ENCODE peak calls at places on chromosome 16, in six cellular contexts. One of them, this sample, is unnamed.

GRCh38 chr16:25854141-25854540 is 162.4 kb downstream of the HS3ST4 start:
- DNase-seq in left lung: no peak
- DNase-seq in colonic mucosa: no peak
- DNase-seq in AG04450: no peak
- DNase-seq in choroid plexus epithelial cell: no peak
- DNase-seq in GM12865: no peak
- DNase-seq in this sample: no peak

GRCh38 chr16:28986492-28986891 is 1.6 kb downstream of the LAT start:
- DNase-seq in choroid plexus epithelial cell: no peak
- DNase-seq in left lung: no peak
- DNase-seq in AG04450: no peak
- DNase-seq in colonic mucosa: no peak
- DNase-seq in GM12865: no peak
- DNase-seq in this sample: no peak

GRCh38 chr16:456891-457483 is 31.5 kb downstream of the RAB11FIP3 start:
- DNase-seq in left lung: no peak
- DNase-seq in GM12865: no peak
- DNase-seq in AG04450: no peak
- DNase-seq in colonic mucosa: no peak
- DNase-seq in choroid plexus epithelial cell: peak; percentile 54
- DNase-seq in this sample: no peak

GRCh38 chr16:86044241-86044671 is 145.3 kb downstream of the IRF8 start:
- DNase-seq in GM12865: peak; percentile 62
- DNase-seq in left lung: no peak
- DNase-seq in choroid plexus epithelial cell: peak; percentile 65
- DNase-seq in AG04450: peak; percentile 23
- DNase-seq in colonic mucosa: no peak
- DNase-seq in this sample: peak; percentile 47

GRCh38 chr16:31131416-31131815 is 4.1 kb downstream of the PRSS8 start:
- DNase-seq in colonic mucosa: no peak
- DNase-seq in left lung: no peak
- DNase-seq in AG04450: no peak
- DNase-seq in GM12865: no peak
- DNase-seq in choroid plexus epithelial cell: no peak
- DNase-seq in this sample: no peak

GRCh38 chr16:8675183-8676159 is 1.1 kb downstream of the ABAT start:
- DNase-seq in colonic mucosa: no peak
- DNase-seq in AG04450: no peak
- DNase-seq in GM12865: no peak
- DNase-seq in left lung: no peak
- DNase-seq in choroid plexus epithelial cell: peak; percentile 13
- DNase-seq in this sample: no peak

GRCh38 chr16:85473909-85474640 is 139.0 kb upstream of the GSE1 start:
- DNase-seq in AG04450: no peak
- DNase-seq in choroid plexus epithelial cell: no peak
- DNase-seq in colonic mucosa: no peak
- DNase-seq in left lung: peak; percentile 76
- DNase-seq in GM12865: no peak
- DNase-seq in this sample: peak; percentile 62

GRCh38 chr16:4111748-4112696 is 4.2 kb downstream of the ADCY9 start:
- DNase-seq in choroid plexus epithelial cell: peak; percentile 46
- DNase-seq in colonic mucosa: peak; percentile 41
- DNase-seq in left lung: no peak
- DNase-seq in AG04450: no peak
- DNase-seq in GM12865: no peak
- DNase-seq in this sample: no peak

GRCh38 chr16:22664561-22664997 is 149.4 kb upstream of the HS3ST2 start:
- DNase-seq in colonic mucosa: no peak
- DNase-seq in choroid plexus epithelial cell: no peak
- DNase-seq in left lung: no peak
- DNase-seq in AG04450: no peak
- DNase-seq in GM12865: peak; percentile 28
- DNase-seq in this sample: no peak

GRCh38 chr16:27917953-27918352 is 145.6 kb downstream of the GSG1L start:
- DNase-seq in colonic mucosa: no peak
- DNase-seq in choroid plexus epithelial cell: no peak
- DNase-seq in AG04450: no peak
- DNase-seq in left lung: no peak
- DNase-seq in GM12865: no peak
- DNase-seq in this sample: no peak

GRCh38 chr16:976389-976931 is 5.1 kb upstream of the SOX8 start:
- DNase-seq in AG04450: no peak
- DNase-seq in left lung: peak; percentile 75
- DNase-seq in GM12865: no peak
- DNase-seq in choroid plexus epithelial cell: no peak
- DNase-seq in colonic mucosa: no peak
- DNase-seq in this sample: no peak

GRCh38 chr16:49635591-49636581 is 220.0 kb downstream of the ZNF423 start:
- DNase-seq in GM12865: no peak
- DNase-seq in AG04450: no peak
- DNase-seq in colonic mucosa: no peak
- DNase-seq in choroid plexus epithelial cell: no peak
- DNase-seq in left lung: no peak
- DNase-seq in this sample: no peak

GRCh38 chr16:76487411-76488064 is 210.3 kb downstream of the CNTNAP4 start:
- DNase-seq in colonic mucosa: no peak
- DNase-seq in left lung: no peak
- DNase-seq in AG04450: no peak
- DNase-seq in GM12865: no peak
- DNase-seq in choroid plexus epithelial cell: no peak
- DNase-seq in this sample: no peak

GRCh38 chr16:79790854-79791253 is 190.3 kb upstream of the MAF start:
- DNase-seq in colonic mucosa: no peak
- DNase-seq in AG04450: no peak
- DNase-seq in GM12865: no peak
- DNase-seq in left lung: no peak
- DNase-seq in choroid plexus epithelial cell: no peak
- DNase-seq in this sample: no peak

GRCh38 chr16:89722392-89723278 is 1.3 kb downstream of the ZNF276 start:
- DNase-seq in GM12865: peak; percentile 93
- DNase-seq in colonic mucosa: peak; percentile 93
- DNase-seq in choroid plexus epithelial cell: peak; percentile 51
- DNase-seq in left lung: peak; percentile 92
- DNase-seq in AG04450: no peak
- DNase-seq in this sample: no peak

GRCh38 chr16:84362410-84362809 is 5.9 kb upstream of the ATP2C2 start:
- DNase-seq in GM12865: no peak
- DNase-seq in left lung: no peak
- DNase-seq in colonic mucosa: peak; percentile 63
- DNase-seq in AG04450: no peak
- DNase-seq in choroid plexus epithelial cell: no peak
- DNase-seq in this sample: no peak

GRCh38 chr16:48361540-48361939 is 23.7 kb downstream of the SIAH1 start:
- DNase-seq in GM12865: no peak
- DNase-seq in AG04450: no peak
- DNase-seq in choroid plexus epithelial cell: no peak
- DNase-seq in colonic mucosa: no peak
- DNase-seq in left lung: no peak
- DNase-seq in this sample: no peak

GRCh38 chr16:29321585-29321984 is 84.9 kb downstream of the NPIPB11 start:
- DNase-seq in colonic mucosa: no peak
- DNase-seq in AG04450: no peak
- DNase-seq in left lung: no peak
- DNase-seq in choroid plexus epithelial cell: no peak
- DNase-seq in GM12865: no peak
- DNase-seq in this sample: no peak

DNA sequence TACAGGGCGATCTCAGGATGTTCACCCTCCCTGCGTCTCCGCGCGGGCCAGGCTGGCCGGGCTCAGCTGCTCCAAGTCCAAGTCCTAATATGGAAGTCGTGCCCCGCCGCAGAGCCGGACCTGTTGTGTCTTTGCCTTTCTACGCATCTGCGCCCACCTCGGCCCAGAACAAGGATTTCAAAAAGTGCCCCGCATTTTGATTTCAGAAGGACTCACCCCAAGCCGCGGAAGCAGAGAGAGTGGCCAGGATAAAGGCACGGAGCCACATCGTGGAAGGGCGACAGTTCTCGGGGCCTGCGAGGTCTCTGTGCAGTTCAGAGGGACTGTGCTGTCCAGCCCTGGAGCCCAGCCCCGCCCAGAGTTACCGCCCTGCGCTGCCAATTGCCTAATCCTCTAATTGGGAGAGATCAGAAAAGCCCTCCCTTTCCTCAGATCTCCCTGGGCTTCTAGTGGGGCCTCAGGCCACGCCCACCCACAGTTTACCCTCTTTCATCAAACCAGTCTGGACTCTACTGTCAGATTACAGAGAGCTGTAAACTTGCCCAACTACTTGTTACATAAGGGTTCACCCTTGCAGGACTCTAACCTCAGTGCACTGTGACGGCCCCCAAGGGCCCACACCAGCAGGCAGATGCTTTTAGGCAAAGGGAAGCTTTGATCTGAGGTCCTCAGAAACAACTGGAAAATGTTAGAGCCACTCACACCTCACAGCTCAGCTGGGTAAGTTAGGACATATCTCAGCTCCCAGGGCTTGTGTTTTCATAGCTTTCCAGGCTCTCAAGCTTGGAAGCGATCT is at the start of gene CES1:
- DNase-seq in GM12865: no peak
- DNase-seq in left lung: peak; percentile 87
- DNase-seq in choroid plexus epithelial cell: no peak
- DNase-seq in AG04450: no peak
- DNase-seq in colonic mucosa: peak; percentile 68
- DNase-seq in this sample: peak; percentile 58
- H3K4me3 ChIP-seq in GM12865: no peak within 1 kb of the TSS
- H3K4me3 ChIP-seq in left lung: peak within 1 kb of the TSS; percentile 15
- H3K4me3 ChIP-seq in choroid plexus epithelial cell: no peak within 1 kb of the TSS
- H3K4me3 ChIP-seq in AG04450: no peak within 1 kb of the TSS
- H3K4me3 ChIP-seq in colonic mucosa: no peak within 1 kb of the TSS
- H3K4me3 ChIP-seq in this sample: no peak within 1 kb of the TSS

DNA sequence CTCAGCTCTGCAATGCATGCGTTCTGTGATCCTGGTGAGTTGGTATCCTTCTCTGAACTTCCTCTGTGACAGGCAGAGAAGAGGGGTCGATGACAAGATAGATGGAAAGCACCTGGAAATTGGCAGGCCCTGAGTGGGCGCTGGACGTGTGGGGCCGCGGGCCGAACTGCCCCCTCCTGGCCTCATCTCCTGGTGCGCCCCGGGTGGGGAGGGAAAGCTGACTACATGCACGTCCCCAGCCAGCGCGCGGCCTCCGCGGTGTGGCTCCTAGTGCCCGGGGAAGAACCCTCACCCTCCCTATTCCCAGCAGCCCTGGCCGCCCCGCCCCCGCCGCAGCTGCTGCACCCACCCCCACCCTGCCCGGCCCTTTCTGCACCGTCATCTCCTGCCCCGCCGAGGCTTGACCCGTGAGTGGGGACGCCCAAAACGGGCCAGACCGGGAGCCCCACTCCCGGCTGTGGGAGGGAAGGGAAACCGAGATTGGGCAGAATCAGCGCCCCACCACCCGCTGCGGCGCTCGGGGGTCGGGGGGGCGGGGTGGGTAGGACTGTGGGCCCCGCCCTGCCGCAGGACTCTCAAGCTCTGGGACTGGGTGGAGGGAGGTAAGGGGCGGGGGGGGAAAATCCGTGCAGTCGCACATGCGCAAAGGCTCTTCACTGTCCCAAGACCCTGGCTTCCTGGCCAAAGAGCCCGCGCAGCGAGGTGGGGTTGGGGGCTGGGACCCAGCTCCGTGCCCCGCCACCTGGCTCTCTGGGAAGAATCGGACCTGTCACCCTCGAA is at the start of gene NOL3:
- DNase-seq in left lung: peak; percentile 95
- DNase-seq in GM12865: peak; percentile 77
- DNase-seq in colonic mucosa: peak; percentile 89
- DNase-seq in AG04450: peak; percentile 36
- DNase-seq in choroid plexus epithelial cell: peak; percentile 82
- DNase-seq in this sample: peak; percentile 80
- TF ChIP-seq CTCF in left lung: no peak
- TF ChIP-seq CTCF in GM12865: no peak
- TF ChIP-seq CTCF in colonic mucosa: no peak
- TF ChIP-seq CTCF in AG04450: no peak
- TF ChIP-seq CTCF in choroid plexus epithelial cell: no peak
- TF ChIP-seq CTCF in this sample: no peak

GRCh38 chr16:2857451-2858244 is at the start of gene PRSS22:
- DNase-seq in left lung: peak; percentile 86
- DNase-seq in colonic mucosa: peak; percentile 34
- DNase-seq in AG04450: no peak
- DNase-seq in GM12865: no peak
- DNase-seq in choroid plexus epithelial cell: no peak
- DNase-seq in this sample: peak; percentile 29
- H3K4me3 ChIP-seq in left lung: peak within 1 kb of the TSS; percentile 27
- H3K4me3 ChIP-seq in colonic mucosa: peak within 1 kb of the TSS; percentile 34
- H3K4me3 ChIP-seq in AG04450: peak within 1 kb of the TSS; percentile 23
- H3K4me3 ChIP-seq in GM12865: no peak within 1 kb of the TSS
- H3K4me3 ChIP-seq in choroid plexus epithelial cell: no peak within 1 kb of the TSS
- H3K4me3 ChIP-seq in this sample: no peak within 1 kb of the TSS

GRCh38 chr16:53415504-53415903 is 18.8 kb upstream of the RBL2 start:
- DNase-seq in AG04450: no peak
- DNase-seq in choroid plexus epithelial cell: no peak
- DNase-seq in GM12865: no peak
- DNase-seq in left lung: no peak
- DNase-seq in colonic mucosa: no peak
- DNase-seq in this sample: no peak
- TF ChIP-seq CTCF in AG04450: no peak
- TF ChIP-seq CTCF in choroid plexus epithelial cell: no peak
- TF ChIP-seq CTCF in GM12865: no peak
- TF ChIP-seq CTCF in left lung: no peak
- TF ChIP-seq CTCF in colonic mucosa: no peak
- TF ChIP-seq CTCF in this sample: no peak

GRCh38 chr16:15450624-15451023 is 16.2 kb downstream of the BMERB1 start:
- DNase-seq in left lung: no peak
- DNase-seq in colonic mucosa: peak; percentile 21
- DNase-seq in GM12865: no peak
- DNase-seq in choroid plexus epithelial cell: no peak
- DNase-seq in AG04450: no peak
- DNase-seq in this sample: no peak
- H3K4me3 ChIP-seq in left lung: no peak overlapping the region
- H3K4me3 ChIP-seq in colonic mucosa: no peak overlapping the region
- H3K4me3 ChIP-seq in GM12865: no peak overlapping the region
- H3K4me3 ChIP-seq in choroid plexus epithelial cell: no peak overlapping the region
- H3K4me3 ChIP-seq in AG04450: no peak overlapping the region
- H3K4me3 ChIP-seq in this sample: no peak overlapping the region